ENCODE peak calls at places on chromosomes 2 and 18, in six cellular contexts. One of them, this sample, is unnamed.

GRCh38 chr2:98532761-98533160 is 75.6 kb downstream of the COA5 start:
- DNase-seq in K562: no peak
- DNase-seq in H1: no peak
- DNase-seq in HepG2: no peak
- DNase-seq in GM12878: no peak
- DNase-seq in SK-N-SH: no peak
- DNase-seq in this sample: no peak

GRCh38 chr2:144480257-144480656 is 39.7 kb downstream of the ZEB2 start:
- DNase-seq in K562: no peak
- DNase-seq in H1: no peak
- DNase-seq in HepG2: no peak
- DNase-seq in GM12878: no peak
- DNase-seq in SK-N-SH: no peak
- DNase-seq in this sample: no peak

GRCh38 chr2:161146209-161146775 is 13.9 kb upstream of the TANK start:
- DNase-seq in K562: no peak
- DNase-seq in H1: no peak
- DNase-seq in HepG2: no peak
- DNase-seq in GM12878: no peak
- DNase-seq in SK-N-SH: no peak
- DNase-seq in this sample: no peak

GRCh38 chr18:24322594-24323136 is 75.0 kb downstream of the OSBPL1A start:
- DNase-seq in K562: no peak
- DNase-seq in H1: no peak
- DNase-seq in HepG2: no peak
- DNase-seq in GM12878: no peak
- DNase-seq in SK-N-SH: no peak
- DNase-seq in this sample: no peak

GRCh38 chr2:21310493-21310892 is 186.7 kb downstream of the TDRD15 start:
- DNase-seq in K562: no peak
- DNase-seq in H1: no peak
- DNase-seq in HepG2: no peak
- DNase-seq in GM12878: no peak
- DNase-seq in SK-N-SH: no peak
- DNase-seq in this sample: no peak

GRCh38 chr2:180505203-180505602 is 475.2 kb upstream of the UBE2E3 start:
- DNase-seq in K562: no peak
- DNase-seq in H1: no peak
- DNase-seq in HepG2: no peak
- DNase-seq in GM12878: no peak
- DNase-seq in SK-N-SH: no peak
- DNase-seq in this sample: no peak

GRCh38 chr2:88739985-88740600 is 48.6 kb downstream of the RPIA start:
- DNase-seq in K562: peak; percentile 81
- DNase-seq in H1: peak; percentile 91
- DNase-seq in HepG2: peak; percentile 70
- DNase-seq in GM12878: peak; percentile 42
- DNase-seq in SK-N-SH: peak; percentile 75
- DNase-seq in this sample: peak; percentile 42

GRCh38 chr2:213016984-213017351 is 134.4 kb downstream of the IKZF2 start:
- DNase-seq in K562: no peak
- DNase-seq in H1: no peak
- DNase-seq in HepG2: no peak
- DNase-seq in GM12878: no peak
- DNase-seq in SK-N-SH: no peak
- DNase-seq in this sample: no peak

GRCh38 chr2:240394549-240394948 is 40.9 kb upstream of the GPC1 start:
- DNase-seq in K562: no peak
- DNase-seq in H1: no peak
- DNase-seq in HepG2: no peak
- DNase-seq in GM12878: no peak
- DNase-seq in SK-N-SH: no peak
- DNase-seq in this sample: no peak

GRCh38 chr18:9619545-9619944 is 5.2 kb upstream of the PPP4R1 start:
- DNase-seq in K562: no peak
- DNase-seq in H1: no peak
- DNase-seq in HepG2: no peak
- DNase-seq in GM12878: no peak
- DNase-seq in SK-N-SH: no peak
- DNase-seq in this sample: no peak

GRCh38 chr18:12531747-12532146 is 124.0 kb downstream of the PRELID3A start:
- DNase-seq in K562: no peak
- DNase-seq in H1: no peak
- DNase-seq in HepG2: no peak
- DNase-seq in GM12878: no peak
- DNase-seq in SK-N-SH: no peak
- DNase-seq in this sample: no peak

GRCh38 chr18:24189007-24189528 is 50.2 kb downstream of the CABYR start:
- DNase-seq in K562: no peak
- DNase-seq in H1: no peak
- DNase-seq in HepG2: no peak
- DNase-seq in GM12878: peak; percentile 50
- DNase-seq in SK-N-SH: no peak
- DNase-seq in this sample: no peak

GRCh38 chr2:88834866-88835265 is 143.4 kb downstream of the RPIA start:
- DNase-seq in K562: no peak
- DNase-seq in H1: no peak
- DNase-seq in HepG2: no peak
- DNase-seq in GM12878: no peak
- DNase-seq in SK-N-SH: no peak
- DNase-seq in this sample: no peak

GRCh38 chr2:112488201-112488600 is 6.2 kb downstream of the TTL start:
- DNase-seq in K562: no peak
- DNase-seq in H1: no peak
- DNase-seq in HepG2: no peak
- DNase-seq in GM12878: no peak
- DNase-seq in SK-N-SH: no peak
- DNase-seq in this sample: no peak

GRCh38 chr2:35606394-35606793 is 749.2 kb upstream of the CRIM1 start:
- DNase-seq in K562: no peak
- DNase-seq in H1: no peak
- DNase-seq in HepG2: no peak
- DNase-seq in GM12878: no peak
- DNase-seq in SK-N-SH: no peak
- DNase-seq in this sample: no peak

GRCh38 chr2:172836386-172837200 is 100.9 kb downstream of the RAPGEF4 start:
- DNase-seq in K562: no peak
- DNase-seq in H1: no peak
- DNase-seq in HepG2: no peak
- DNase-seq in GM12878: no peak
- DNase-seq in SK-N-SH: no peak
- DNase-seq in this sample: peak; percentile 20

GRCh38 chr2:10668402-10669012 is 21.3 kb downstream of the NOL10 start:
- DNase-seq in K562: peak; percentile 28
- DNase-seq in H1: no peak
- DNase-seq in HepG2: peak; percentile 58
- DNase-seq in GM12878: peak; percentile 27
- DNase-seq in SK-N-SH: peak; percentile 41
- DNase-seq in this sample: peak; percentile 54

GRCh38 chr2:97722227-97722626 is 8.9 kb downstream of the ZAP70 start:
- DNase-seq in K562: no peak
- DNase-seq in H1: no peak
- DNase-seq in HepG2: no peak
- DNase-seq in GM12878: no peak
- DNase-seq in SK-N-SH: no peak
- DNase-seq in this sample: no peak

GRCh38 chr18:23069481-23069880 is 65.8 kb upstream of the CABLES1 start:
- DNase-seq in K562: no peak
- DNase-seq in H1: no peak
- DNase-seq in HepG2: no peak
- DNase-seq in GM12878: no peak
- DNase-seq in SK-N-SH: no peak
- DNase-seq in this sample: peak; percentile 73

GRCh38 chr2:59584958-59585357 is 968.5 kb downstream of the BCL11A start:
- DNase-seq in K562: no peak
- DNase-seq in H1: peak; percentile 69
- DNase-seq in HepG2: peak; percentile 6
- DNase-seq in GM12878: no peak
- DNase-seq in SK-N-SH: peak; percentile 19
- DNase-seq in this sample: no peak

GRCh38 chr2:163281717-163282116 is 443.1 kb upstream of the KCNH7 start:
- DNase-seq in K562: no peak
- DNase-seq in H1: no peak
- DNase-seq in HepG2: no peak
- DNase-seq in GM12878: no peak
- DNase-seq in SK-N-SH: no peak
- DNase-seq in this sample: no peak

GRCh38 chr2:203225423-203226039 is 13.3 kb upstream of the CYP20A1 start:
- DNase-seq in K562: no peak
- DNase-seq in H1: peak; percentile 52
- DNase-seq in HepG2: peak; percentile 35
- DNase-seq in GM12878: no peak
- DNase-seq in SK-N-SH: no peak
- DNase-seq in this sample: no peak

GRCh38 chr2:63999049-63999448 is 20.2 kb downstream of the VPS54 start:
- DNase-seq in K562: no peak
- DNase-seq in H1: no peak
- DNase-seq in HepG2: no peak
- DNase-seq in GM12878: no peak
- DNase-seq in SK-N-SH: no peak
- DNase-seq in this sample: no peak

GRCh38 chr2:216362730-216363129 is 9.6 kb downstream of the MARCHF4 start:
- DNase-seq in K562: no peak
- DNase-seq in H1: no peak
- DNase-seq in HepG2: no peak
- DNase-seq in GM12878: no peak
- DNase-seq in SK-N-SH: no peak
- DNase-seq in this sample: no peak

GRCh38 chr18:73950116-73950705 is 197.4 kb downstream of the FBXO15 start:
- DNase-seq in K562: no peak
- DNase-seq in H1: no peak
- DNase-seq in HepG2: no peak
- DNase-seq in GM12878: no peak
- DNase-seq in SK-N-SH: no peak
- DNase-seq in this sample: no peak

GRCh38 chr2:113872201-113872600 is 17.7 kb upstream of the ACTR3 start:
- DNase-seq in K562: no peak
- DNase-seq in H1: no peak
- DNase-seq in HepG2: no peak
- DNase-seq in GM12878: no peak
- DNase-seq in SK-N-SH: no peak
- DNase-seq in this sample: no peak

GRCh38 chr18:79547413-79548076 is 132.1 kb upstream of the CTDP1 start:
- DNase-seq in K562: no peak
- DNase-seq in H1: no peak
- DNase-seq in HepG2: no peak
- DNase-seq in GM12878: no peak
- DNase-seq in SK-N-SH: no peak
- DNase-seq in this sample: no peak

GRCh38 chr18:74116628-74117554 is 30.7 kb downstream of the FBXO15 start:
- DNase-seq in K562: no peak
- DNase-seq in H1: no peak
- DNase-seq in HepG2: peak; percentile 20
- DNase-seq in GM12878: no peak
- DNase-seq in SK-N-SH: no peak
- DNase-seq in this sample: peak; percentile 25

GRCh38 chr2:190088917-190089316 is 26.4 kb upstream of the MSTN start:
- DNase-seq in K562: peak; percentile 30
- DNase-seq in H1: no peak
- DNase-seq in HepG2: peak; percentile 73
- DNase-seq in GM12878: peak; percentile 20
- DNase-seq in SK-N-SH: peak; percentile 43
- DNase-seq in this sample: peak; percentile 46

GRCh38 chr2:72747344-72747743 is 78.5 kb downstream of the EXOC6B start:
- DNase-seq in K562: no peak
- DNase-seq in H1: no peak
- DNase-seq in HepG2: no peak
- DNase-seq in GM12878: no peak
- DNase-seq in SK-N-SH: no peak
- DNase-seq in this sample: no peak

GRCh38 chr2:209648714-209649113 is 122.9 kb upstream of the UNC80 start:
- DNase-seq in K562: no peak
- DNase-seq in H1: no peak
- DNase-seq in HepG2: no peak
- DNase-seq in GM12878: no peak
- DNase-seq in SK-N-SH: no peak
- DNase-seq in this sample: no peak

GRCh38 chr18:468841-469796 is 31.4 kb downstream of the COLEC12 start:
- DNase-seq in K562: no peak
- DNase-seq in H1: no peak
- DNase-seq in HepG2: peak; percentile 16
- DNase-seq in GM12878: no peak
- DNase-seq in SK-N-SH: peak; percentile 33
- DNase-seq in this sample: peak; percentile 61

GRCh38 chr18:42617086-42617725 is 498.3 kb downstream of the RIT2 start:
- DNase-seq in K562: no peak
- DNase-seq in H1: no peak
- DNase-seq in HepG2: no peak
- DNase-seq in GM12878: no peak
- DNase-seq in SK-N-SH: no peak
- DNase-seq in this sample: no peak

GRCh38 chr2:8682719-8683667 is 1.1 kb downstream of the ID2 start:
- DNase-seq in K562: no peak
- DNase-seq in H1: no peak
- DNase-seq in HepG2: peak; percentile 72
- DNase-seq in GM12878: no peak
- DNase-seq in SK-N-SH: peak; percentile 77
- DNase-seq in this sample: peak; percentile 43

DNA sequence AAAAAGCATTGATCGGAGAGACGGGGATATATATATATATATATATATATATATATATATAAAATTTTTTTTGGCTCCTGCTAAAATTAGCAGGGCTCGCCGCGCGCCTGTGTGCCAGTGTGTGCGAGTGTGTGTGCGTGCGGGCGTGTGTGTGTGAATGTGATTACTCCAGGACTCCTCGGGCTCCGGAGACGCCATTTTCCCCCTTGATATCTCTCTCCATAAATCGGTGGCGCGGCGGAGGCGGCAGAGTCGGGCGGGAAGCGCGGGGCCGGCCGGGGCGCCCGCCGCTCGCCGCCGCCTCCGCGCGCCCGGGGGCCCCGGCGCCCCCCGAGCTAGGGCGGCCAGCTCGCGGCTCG is 797 bp upstream of the SETBP1 start:
- DNase-seq in K562: no peak
- DNase-seq in H1: peak; percentile 57
- DNase-seq in HepG2: no peak
- DNase-seq in GM12878: no peak
- DNase-seq in SK-N-SH: peak; percentile 82
- DNase-seq in this sample: no peak
- H3K27ac ChIP-seq in K562: no peak overlapping the region
- H3K27ac ChIP-seq in H1: no peak overlapping the region
- H3K27ac ChIP-seq in HepG2: no peak overlapping the region
- H3K27ac ChIP-seq in GM12878: peak overlapping the region; percentile 82
- H3K27ac ChIP-seq in SK-N-SH: peak overlapping the region; percentile 94
- H3K27ac ChIP-seq in this sample: no peak overlapping the region

GRCh38 chr2:34162236-34162635 is 563.1 kb upstream of the FAM98A start:
- DNase-seq in K562: no peak
- DNase-seq in H1: no peak
- DNase-seq in HepG2: no peak
- DNase-seq in GM12878: no peak
- DNase-seq in SK-N-SH: no peak
- DNase-seq in this sample: no peak
- TF ChIP-seq GABPA in K562: no peak
- TF ChIP-seq GABPA in H1: no peak
- TF ChIP-seq GABPA in HepG2: no peak
- TF ChIP-seq GABPA in GM12878: no peak
- TF ChIP-seq GABPA in SK-N-SH: no peak
- TF ChIP-seq GABPA in this sample: no peak

GRCh38 chr18:54807303-54807702 is 21.0 kb upstream of the RAB27B start:
- DNase-seq in K562: no peak
- DNase-seq in H1: no peak
- DNase-seq in HepG2: no peak
- DNase-seq in GM12878: no peak
- DNase-seq in SK-N-SH: no peak
- DNase-seq in this sample: no peak
- H3K27ac ChIP-seq in K562: no peak overlapping the region
- H3K27ac ChIP-seq in H1: no peak overlapping the region
- H3K27ac ChIP-seq in HepG2: no peak overlapping the region
- H3K27ac ChIP-seq in GM12878: no peak overlapping the region
- H3K27ac ChIP-seq in SK-N-SH: no peak overlapping the region
- H3K27ac ChIP-seq in this sample: no peak overlapping the region

GRCh38 chr2:29314816-29315571 is 199.8 kb downstream of the CLIP4 start:
- DNase-seq in K562: no peak
- DNase-seq in H1: no peak
- DNase-seq in HepG2: no peak
- DNase-seq in GM12878: peak; percentile 51
- DNase-seq in SK-N-SH: no peak
- DNase-seq in this sample: peak; percentile 37
- TF ChIP-seq GABPA in K562: no peak
- TF ChIP-seq GABPA in H1: no peak
- TF ChIP-seq GABPA in HepG2: no peak
- TF ChIP-seq GABPA in GM12878: no peak
- TF ChIP-seq GABPA in SK-N-SH: no peak
- TF ChIP-seq GABPA in this sample: no peak